ENCODE peak calls at places on chromosomes 7 and 10, in eight cellular contexts. L, J, H, P, B, W, N and E are unnamed samples.

GRCh38 chr7:80540841-80541240 is 29.0 kb upstream of the GNAT3 start:
- DNase-seq in L (no peak), J (no peak), H (no peak), P (no peak), B (no peak), W (no peak), N (no peak), E (no peak)

GRCh38 chr10:79075418-79075817 is 6.7 kb downstream of the ZMIZ1 start:
- DNase-seq in L (no peak), J (no peak), H (no peak), P (no peak), B (no peak), W (no peak), N (no peak), E (no peak)

GRCh38 chr10:122232781-122233180 is 38.3 kb upstream of the BTBD16 start:
- DNase-seq in L (peak; percentile 83), J (no peak), H (no peak), P (no peak), B (peak; percentile 75), W (no peak), N (no peak), E (no peak)

GRCh38 chr7:134935701-134936100 is 50.6 kb upstream of the AGBL3 start:
- DNase-seq in L (peak; percentile 43), J (no peak), H (no peak), P (no peak), B (no peak), W (no peak), N (no peak), E (no peak)

GRCh38 chr10:55500931-55501559 is 700.0 kb upstream of the PCDH15 start:
- DNase-seq in L (no peak), J (no peak), H (peak; percentile 5), P (no peak), B (peak; percentile 26), W (no peak), N (no peak), E (no peak)

GRCh38 chr7:30813466-30813865 is 42.2 kb downstream of the MINDY4 start:
- DNase-seq in L (no peak), J (no peak), H (no peak), P (no peak), B (no peak), W (no peak), N (no peak), E (no peak)

GRCh38 chr10:11742009-11742778 is at the start of gene ECHDC3:
- DNase-seq in L (peak; percentile 29), J (no peak), H (peak; percentile 92), P (peak; percentile 39), B (peak; percentile 7), W (peak; percentile 38), N (peak; percentile 42), E (peak; percentile 64)

GRCh38 chr10:87618470-87619423 is 40.9 kb upstream of the PAPSS2 start:
- DNase-seq in L (no peak), J (no peak), H (no peak), P (no peak), B (no peak), W (no peak), N (no peak), E (no peak)